ENCODE peak calls at places on chromosomes 1 and 21, in five cellular contexts. N is brain microvascular endothelial cell, M is fibroblast of villous mesenchyme, Q is foreskin fibroblast, P is heart left ventricle. V is an unnamed sample.

GRCh38 chr1:91883470-91883869 is 2.5 kb downstream of the TGFBR3 start:
- DNase-seq in Q (peak; percentile 75), N (peak; percentile 22), M (peak; percentile 56), P (no peak), V (peak; percentile 70)

GRCh38 chr1:64734289-64734652 is 10.6 kb upstream of the RAVER2 start:
- DNase-seq in M (no peak), N (no peak), Q (no peak), P (no peak), V (no peak)

GRCh38 chr1:151371744-151372410 is 628 bp downstream of the SELENBP1 start:
- DNase-seq in P (peak; percentile 68), N (no peak), Q (peak; percentile 68), M (peak; percentile 55), V (peak; percentile 44)

GRCh38 chr1:53176452-53177344 is 19.9 kb upstream of the CPT2 start:
- DNase-seq in M (peak; percentile 57), N (no peak), P (peak; percentile 44), Q (peak; percentile 54), V (no peak)

GRCh38 chr1:245461681-245462080 is 306.9 kb downstream of the KIF26B start:
- DNase-seq in P (no peak), M (no peak), N (no peak), Q (no peak), V (no peak)

GRCh38 chr1:203557958-203558760 is 64.2 kb downstream of the OPTC start:
- DNase-seq in N (peak; percentile 95), P (peak; percentile 56), Q (peak; percentile 98), M (peak; percentile 96), V (peak; percentile 100)

GRCh38 chr1:54287176-54287650 is 87.2 kb downstream of the MRPL37 start:
- DNase-seq in M (peak; percentile 80), P (peak; percentile 72), Q (peak; percentile 75), N (peak; percentile 70), V (peak; percentile 81)

GRCh38 chr1:82464362-82464931 is 663.7 kb downstream of the ADGRL2 start:
- DNase-seq in P (peak; percentile 24), N (peak; percentile 40), Q (peak; percentile 68), M (peak; percentile 37), V (peak; percentile 42)

GRCh38 chr1:202085682-202086373 is 36.9 kb upstream of the GPR37L1 start:
- DNase-seq in Q (peak; percentile 35), M (peak; percentile 28), N (no peak), P (no peak), V (peak; percentile 37)

GRCh38 chr1:196178083-196178635 is 430.1 kb downstream of the KCNT2 start:
- DNase-seq in P (no peak), M (peak; percentile 6), N (peak; percentile 3), Q (no peak), V (peak; percentile 9)

GRCh38 chr21:41681939-41682718 is 84.7 kb downstream of the RIPK4 start:
- DNase-seq in N (no peak), Q (no peak), M (no peak), P (no peak), V (no peak)

GRCh38 chr1:12528021-12528852 is 89.8 kb downstream of the DHRS3 start:
- DNase-seq in P (no peak), Q (peak; percentile 80), N (peak; percentile 43), M (peak; percentile 87), V (peak; percentile 62)

GRCh38 chr1:94481473-94481933 is 60.1 kb downstream of the F3 start:
- DNase-seq in P (peak; percentile 32), M (peak; percentile 77), N (peak; percentile 63), Q (peak; percentile 83), V (peak; percentile 71)

GRCh38 chr21:15775291-15775690 is 45.5 kb downstream of the USP25 start:
- DNase-seq in M (peak; percentile 51), Q (no peak), N (no peak), P (no peak), V (no peak)

GRCh38 chr1:25611843-25612242 is 4.7 kb upstream of the MAN1C1 start:
- DNase-seq in Q (no peak), N (no peak), M (no peak), P (no peak), V (no peak)

GRCh38 chr1:192801451-192801850 is 7.4 kb upstream of the RGS2 start:
- DNase-seq in M (peak; percentile 15), Q (peak; percentile 53), N (no peak), P (no peak), V (no peak)

GRCh38 chr1:117147341-117147831 is 25.8 kb upstream of the TRIM45 start:
- DNase-seq in M (no peak), P (no peak), Q (no peak), N (no peak), V (no peak)

GRCh38 chr1:53949023-53949611 is 3.0 kb downstream of the LRRC42 start:
- DNase-seq in P (no peak), Q (peak; percentile 63), M (peak; percentile 66), N (no peak), V (peak; percentile 58)

GRCh38 chr1:17301767-17302166 is 6.2 kb upstream of the PADI4 start:
- DNase-seq in N (no peak), Q (no peak), P (no peak), M (no peak), V (no peak)

GRCh38 chr1:56811331-56811730 is 7.9 kb downstream of the FYB2 start:
- DNase-seq in Q (no peak), N (no peak), M (no peak), P (no peak), V (no peak)

GRCh38 chr1:40064797-40065492 is 24.4 kb downstream of the CAP1 start:
- DNase-seq in P (no peak), M (no peak), Q (no peak), N (no peak), V (no peak)

GRCh38 chr1:241276391-241276790 is 80.6 kb downstream of the RGS7 start:
- DNase-seq in N (no peak), Q (peak; percentile 28), P (no peak), M (no peak), V (peak; percentile 53)

GRCh38 chr21:38277501-38278111 is 20.8 kb downstream of the KCNJ15 start:
- DNase-seq in Q (peak; percentile 98), N (peak; percentile 97), M (peak; percentile 100), P (no peak), V (peak; percentile 100)

DNA sequence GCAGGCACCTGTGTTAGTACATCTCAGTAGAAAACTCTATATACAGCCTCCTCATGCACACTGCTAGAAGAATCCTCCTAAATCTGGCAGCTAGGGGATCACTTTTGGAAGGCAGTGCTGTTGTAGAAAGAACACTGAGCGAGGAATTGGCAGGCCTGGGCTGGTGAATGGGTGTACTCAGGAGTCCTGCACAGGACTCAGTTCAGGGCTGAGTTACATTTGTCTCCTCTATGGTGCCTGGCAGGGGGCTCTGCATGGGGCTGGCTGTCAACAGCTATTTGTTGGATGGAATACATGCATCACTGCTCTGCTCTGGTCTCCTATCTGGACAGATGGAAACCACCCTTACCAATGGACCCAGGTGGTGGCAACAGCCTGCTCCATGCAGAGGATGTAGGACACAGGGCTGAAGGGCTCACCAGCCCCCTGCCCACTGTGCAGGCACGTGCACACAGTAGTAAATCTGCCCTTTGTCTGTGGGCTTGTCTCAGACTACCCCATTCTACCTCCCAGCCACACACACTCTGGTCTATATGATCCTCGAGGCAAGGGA is 74.2 kb downstream of the LRIG2 start:
- DNase-seq in P (no peak), Q (no peak), N (no peak), M (no peak), V (no peak)
- H3K4me3 ChIP-seq in P (no peak overlapping the region), Q (no peak overlapping the region), N (no peak overlapping the region), M (no peak overlapping the region), V (no peak overlapping the region)

DNA sequence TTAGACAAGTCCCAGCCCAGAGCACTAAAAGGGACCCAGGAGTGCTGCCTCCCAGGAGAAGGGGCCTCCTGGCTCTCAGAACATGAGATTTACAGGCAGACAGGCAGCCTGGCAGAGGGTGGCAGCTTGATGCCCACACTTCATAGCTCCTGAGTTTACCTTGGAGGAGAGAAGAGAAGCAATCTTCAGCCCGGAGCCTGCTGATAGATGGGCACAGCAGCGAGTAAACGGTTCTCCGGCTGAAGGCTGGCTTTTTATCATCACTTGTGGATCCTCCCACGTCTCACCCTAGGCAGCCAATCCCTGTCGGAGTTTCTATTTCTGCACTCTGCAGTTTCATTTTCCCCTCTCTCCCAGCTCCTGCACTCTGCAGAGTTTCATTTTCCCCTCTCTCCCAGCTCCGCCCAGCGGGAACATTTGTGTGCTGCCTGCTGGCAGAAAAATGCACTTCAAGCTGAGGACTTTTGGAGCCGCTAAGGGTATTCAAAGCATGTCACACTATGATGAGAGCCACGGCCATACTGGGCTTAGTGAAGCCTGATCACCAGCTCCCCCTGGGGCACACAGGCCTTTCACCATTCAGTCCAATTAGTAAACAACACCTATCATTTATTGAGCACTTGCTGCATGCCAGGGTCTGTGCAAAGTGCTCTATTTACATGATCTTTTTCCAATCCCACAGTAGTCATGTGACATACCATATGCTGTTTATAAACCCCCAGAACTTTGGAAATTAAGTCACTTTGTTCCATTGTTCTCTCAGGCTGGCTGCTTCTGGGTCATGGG is at the start of gene IFI6:
- DNase-seq in M (peak; percentile 96), N (peak; percentile 96), Q (peak; percentile 96), P (peak; percentile 88), V (peak; percentile 94)
- TF ChIP-seq CTCF in M (peak; percentile 57), N (peak; percentile 62), Q (peak; percentile 27), P (peak; percentile 54), V (peak; percentile 41)

GRCh38 chr21:45893166-45894106 is 88.1 kb upstream of the COL6A1 start:
- DNase-seq in M (no peak), N (no peak), Q (no peak), P (no peak), V (no peak)

GRCh38 chr21:45892156-45892919 is 89.2 kb upstream of the COL6A1 start:
- DNase-seq in M (no peak), P (no peak), N (no peak), Q (no peak), V (no peak)

GRCh38 chr21:45894891-45895777 is 86.4 kb upstream of the COL6A1 start:
- DNase-seq in N (no peak), Q (no peak), P (no peak), M (no peak), V (no peak)

GRCh38 chr21:45895778-45896370 is 85.7 kb upstream of the COL6A1 start:
- DNase-seq in M (no peak), N (no peak), Q (no peak), P (no peak), V (no peak)

DNA sequence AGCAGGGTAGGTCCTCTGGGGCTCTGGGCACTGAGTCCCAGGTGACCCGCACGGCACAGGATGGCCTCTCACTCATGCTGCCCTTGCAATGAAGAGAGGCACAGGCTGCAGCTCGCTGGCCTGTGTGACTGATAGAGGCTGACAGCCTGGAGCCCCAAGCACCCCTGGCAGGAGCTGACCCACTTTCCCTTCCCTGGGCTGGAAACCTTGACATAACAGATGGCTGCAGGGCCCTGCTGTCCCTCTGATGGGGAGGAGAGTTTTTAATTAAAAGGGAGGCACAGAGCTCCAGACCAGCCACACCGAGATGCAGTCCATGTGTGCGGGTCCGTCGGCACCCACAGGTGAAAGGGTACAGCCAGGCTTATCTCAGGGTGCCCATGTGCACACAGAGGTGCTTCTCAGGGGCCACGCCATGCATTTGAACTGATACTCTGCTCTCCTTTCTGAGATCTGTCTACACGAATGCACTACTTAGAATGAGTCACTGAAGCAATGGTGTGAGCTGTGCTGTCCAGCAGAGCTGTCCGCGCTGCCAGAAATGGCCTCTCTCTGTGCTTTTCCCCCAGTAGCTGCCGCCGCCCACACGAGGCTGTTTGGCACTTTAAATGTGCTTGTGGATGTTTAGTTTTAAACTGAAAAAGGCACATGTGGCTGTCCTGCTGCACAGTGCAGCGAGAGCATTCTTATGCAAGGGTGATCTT is 87.3 kb upstream of the COL6A1 start:
- DNase-seq in N (peak; percentile 53), P (peak; percentile 63), M (peak; percentile 71), Q (peak; percentile 88), V (peak; percentile 87)
- H3K4me3 ChIP-seq in N (no peak overlapping the region), P (peak overlapping the region; percentile 19), M (no peak overlapping the region), Q (no peak overlapping the region), V (no peak overlapping the region)

GRCh38 chr1:19179597-19180271 is 30.3 kb downstream of the UBR4 start:
- DNase-seq in N (peak; percentile 18), P (no peak), M (peak; percentile 50), Q (peak; percentile 11), V (peak; percentile 29)
- TF ChIP-seq CTCF in N (peak; percentile 54), P (peak; percentile 38), M (peak; percentile 47), Q (peak; percentile 28), V (peak; percentile 28)